ENCODE peak calls at places on chromosomes 5 and 9, in seven cellular contexts. N, F, Y, S, X, H and I are unnamed samples. For H3K4me1, the result is how much of the 10 kb centered on the place peaks cover.

GRCh38 chr5:160199410-160199911 is 29.8 kb upstream of the FABP6 start:
- DNase-seq in N (peak), F (peak), Y (peak), S (no peak), X (no peak), H (peak), I (peak)

GRCh38 chr9:87334366-87334765 is 163.3 kb upstream of the DAPK1 start:
- DNase-seq in N (no peak), F (peak), Y (no peak), S (no peak), X (no peak), H (no peak), I (no peak)

GRCh38 chr5:172558076-172558990 is 82.7 kb upstream of the NEURL1B start:
- DNase-seq in N (no peak), F (no peak), Y (no peak), S (no peak), X (no peak), H (no peak), I (no peak)

GRCh38 chr9:87323933-87324332 is 173.7 kb upstream of the DAPK1 start:
- DNase-seq in N (no peak), F (no peak), Y (no peak), S (no peak), X (no peak), H (no peak), I (no peak)

GRCh38 chr5:40594811-40595210 is 84.9 kb upstream of the PTGER4 start:
- DNase-seq in N (no peak), F (no peak), Y (no peak), S (no peak), X (peak), H (peak), I (no peak)

GRCh38 chr9:17528859-17529258 is 50.0 kb upstream of the SH3GL2 start:
- DNase-seq in N (no peak), F (peak), Y (peak), S (no peak), X (no peak), H (peak), I (no peak)

GRCh38 chr5:154881986-154882385 is 23.6 kb downstream of the CNOT8 start:
- DNase-seq in N (no peak), F (no peak), Y (no peak), S (no peak), X (no peak), H (no peak), I (no peak)

GRCh38 chr9:105911104-105911911 is 217.0 kb downstream of the TMEM38B start:
- DNase-seq in N (peak), F (no peak), Y (no peak), S (peak), X (peak), H (peak), I (no peak)

GRCh38 chr5:156497816-156498215 is 170.9 kb downstream of the SGCD start:
- DNase-seq in N (peak), F (peak), Y (no peak), S (no peak), X (peak), H (no peak), I (no peak)

GRCh38 chr5:39948867-39949468 is 524.2 kb upstream of the DAB2 start:
- DNase-seq in N (peak), F (peak), Y (peak), S (peak), X (peak), H (peak), I (peak)

GRCh38 chr9:94865599-94866456 is 139.3 kb downstream of the AOPEP start:
- DNase-seq in N (peak), F (peak), Y (no peak), S (no peak), X (peak), H (no peak), I (no peak)

GRCh38 chr9:112112941-112113399 is 62.1 kb downstream of the SUSD1 start:
- DNase-seq in N (no peak), F (peak), Y (peak), S (peak), X (no peak), H (peak), I (peak)

GRCh38 chr9:92669527-92669889 is 423 bp downstream of the IPPK start:
- DNase-seq in N (no peak), F (no peak), Y (peak), S (no peak), X (no peak), H (no peak), I (peak)

GRCh38 chr5:10581867-10582511 is 18.1 kb downstream of the ANKRD33B start:
- DNase-seq in N (no peak), F (peak), Y (no peak), S (no peak), X (no peak), H (no peak), I (no peak)
- H3K4me1 ChIP-seq in N (under half), F (under half), Y (under half), S (under half), X (under half), H (under half), I (under half)

DNA sequence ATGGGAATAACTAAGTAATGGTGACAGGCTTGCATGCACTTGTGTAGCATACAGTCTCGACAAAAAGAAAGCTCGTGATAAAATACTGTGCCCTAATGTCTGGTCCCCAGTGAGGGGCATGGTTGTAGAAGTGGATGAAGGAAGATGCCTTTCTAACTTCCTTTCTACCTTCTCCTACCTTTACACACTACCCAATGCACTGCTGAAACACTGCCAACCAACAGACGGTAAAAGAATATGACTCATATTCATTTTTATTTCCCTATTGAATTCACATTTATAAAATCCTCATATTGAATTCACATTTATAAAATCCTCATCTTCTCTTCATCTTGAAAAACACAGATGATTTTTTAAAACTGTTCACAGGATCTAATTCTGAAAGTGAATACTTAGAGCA is 223.0 kb downstream of the PJA2 start:
- DNase-seq in N (no peak), F (no peak), Y (no peak), S (no peak), X (no peak), H (peak), I (peak)
- H3K9ac ChIP-seq in N (no peak), F (no peak), Y (no peak), S (no peak), X (no peak), H (no peak), I (no peak)

GRCh38 chr5:74415695-74416102 is 224.8 kb downstream of the ENC1 start:
- DNase-seq in N (no peak), F (no peak), Y (no peak), S (peak), X (no peak), H (no peak), I (peak)
- H3K27ac ChIP-seq in N (no peak), F (no peak), Y (no peak), S (peak), X (no peak), H (no peak), I (peak)

GRCh38 chr5:56354836-56355235 is 121.7 kb upstream of the ANKRD55 start:
- DNase-seq in N (no peak), F (no peak), Y (no peak), S (no peak), X (no peak), H (no peak), I (no peak)
- H3K4me1 ChIP-seq in N (under half), F (under half), Y (under half), S (half or more), X (under half), H (under half), I (under half)

GRCh38 chr9:129493002-129493713 is 127.7 kb downstream of the C9orf50 start:
- DNase-seq in N (no peak), F (no peak), Y (no peak), S (no peak), X (no peak), H (no peak), I (no peak)
- H3K9ac ChIP-seq in N (no peak), F (no peak), Y (no peak), S (no peak), X (no peak), H (no peak), I (no peak)

GRCh38 chr9:98251554-98251953 is 3.9 kb downstream of the TBC1D2 start:
- DNase-seq in N (no peak), F (peak), Y (no peak), S (no peak), X (peak), H (peak), I (no peak)

GRCh38 chr9:98253563-98253962 is 1.9 kb downstream of the TBC1D2 start:
- DNase-seq in N (no peak), F (peak), Y (no peak), S (no peak), X (no peak), H (peak), I (peak)

GRCh38 chr9:98248737-98249474 is 6.5 kb downstream of the TBC1D2 start:
- DNase-seq in N (no peak), F (peak), Y (no peak), S (no peak), X (peak), H (peak), I (peak)

GRCh38 chr9:98247826-98248657 is 7.4 kb downstream of the TBC1D2 start:
- DNase-seq in N (no peak), F (peak), Y (no peak), S (no peak), X (no peak), H (no peak), I (no peak)

DNA sequence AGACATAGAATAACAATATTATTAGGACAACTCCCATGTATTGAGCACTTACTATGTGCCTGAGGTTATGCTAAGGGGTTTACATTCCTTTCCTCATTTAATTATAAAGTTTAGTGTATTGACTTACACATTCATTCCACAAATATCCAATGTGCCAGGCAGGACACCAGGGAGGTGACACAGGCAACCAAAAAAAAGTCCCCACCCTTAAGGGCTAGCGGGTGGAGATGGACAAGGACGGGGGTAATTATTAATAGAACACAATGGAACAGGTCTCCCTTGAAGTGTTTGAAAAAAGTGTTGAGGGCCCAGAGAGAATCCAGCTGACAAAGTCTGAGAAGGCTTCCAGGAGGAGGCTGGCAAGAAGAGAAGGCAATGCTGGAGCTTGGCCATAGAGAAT is 5.7 kb downstream of the TBC1D2 start:
- DNase-seq in N (no peak), F (peak), Y (no peak), S (no peak), X (no peak), H (no peak), I (no peak)
- H3K27ac ChIP-seq in N (no peak), F (peak), Y (no peak), S (no peak), X (peak), H (peak), I (peak)

GRCh38 chr5:157550668-157551067 is 24.9 kb downstream of the ADAM19 start:
- DNase-seq in N (no peak), F (no peak), Y (no peak), S (no peak), X (no peak), H (peak), I (no peak)
- H3K4me1 ChIP-seq in N (under half), F (under half), Y (under half), S (under half), X (half or more), H (half or more), I (under half)

GRCh38 chr9:135480942-135481315 is 1.3 kb downstream of the PPP1R26 start:
- DNase-seq in N (no peak), F (no peak), Y (no peak), S (no peak), X (no peak), H (no peak), I (no peak)
- H3K9ac ChIP-seq in N (peak), F (peak), Y (no peak), S (peak), X (peak), H (peak), I (peak)

GRCh38 chr5:149140197-149141002 is 893 bp upstream of the ABLIM3 start:
- DNase-seq in N (no peak), F (no peak), Y (no peak), S (no peak), X (no peak), H (peak), I (no peak)

GRCh38 chr5:149141957-149142851 is 911 bp downstream of the ABLIM3 start:
- DNase-seq in N (peak), F (peak), Y (no peak), S (no peak), X (no peak), H (peak), I (no peak)

GRCh38 chr5:149138182-149138923 is 2.9 kb upstream of the ABLIM3 start:
- DNase-seq in N (no peak), F (no peak), Y (no peak), S (no peak), X (no peak), H (no peak), I (no peak)

GRCh38 chr5:149143470-149143869 is 2.2 kb downstream of the ABLIM3 start:
- DNase-seq in N (no peak), F (peak), Y (no peak), S (no peak), X (peak), H (peak), I (no peak)

GRCh38 chr5:149141224-149141956 is at the start of gene ABLIM3:
- DNase-seq in N (peak), F (peak), Y (no peak), S (no peak), X (no peak), H (peak), I (peak)
- H3K27ac ChIP-seq in N (no peak), F (peak), Y (no peak), S (no peak), X (peak), H (peak), I (no peak)

GRCh38 chr5:32432633-32433032 is 11.9 kb downstream of the ZFR start:
- DNase-seq in N (no peak), F (no peak), Y (no peak), S (no peak), X (no peak), H (no peak), I (no peak)
- H3K4me1 ChIP-seq in N (under half), F (under half), Y (under half), S (under half), X (under half), H (under half), I (under half)